ENCODE peak calls at places on chromosomes 4 and X, in five cellular contexts. One of them, this sample, is unnamed.
A peak's percentile ranks its signal among the peaks of the same experiment; 100 is the strongest.

GRCh38 chr4:1321946-1322650 is 24.9 kb upstream of the UVSSA start:
- DNase-seq in fibroblast of villous mesenchyme: no peak
- DNase-seq in upper lobe of right lung: no peak
- DNase-seq in activated gamma-delta T cell treated with Interleukin-2 at 50 U/mL for 16 hours: no peak
- DNase-seq in NCI-H748 treated with DMSO at 0.1 percent for 48 hours: no peak
- DNase-seq in this sample: peak; percentile 61

GRCh38 chrX:152647978-152648377 is 10.3 kb downstream of the GABRQ start:
- DNase-seq in activated gamma-delta T cell treated with Interleukin-2 at 50 U/mL for 16 hours: no peak
- DNase-seq in NCI-H748 treated with DMSO at 0.1 percent for 48 hours: no peak
- DNase-seq in fibroblast of villous mesenchyme: no peak
- DNase-seq in upper lobe of right lung: no peak
- DNase-seq in this sample: no peak

GRCh38 chrX:91122141-91122540 is 312.5 kb upstream of the PABPC5 start:
- DNase-seq in upper lobe of right lung: no peak
- DNase-seq in fibroblast of villous mesenchyme: no peak
- DNase-seq in NCI-H748 treated with DMSO at 0.1 percent for 48 hours: no peak
- DNase-seq in activated gamma-delta T cell treated with Interleukin-2 at 50 U/mL for 16 hours: no peak
- DNase-seq in this sample: no peak

GRCh38 chr4:84931274-84931673 is 35.2 kb downstream of the WDFY3 start:
- DNase-seq in upper lobe of right lung: no peak
- DNase-seq in activated gamma-delta T cell treated with Interleukin-2 at 50 U/mL for 16 hours: no peak
- DNase-seq in NCI-H748 treated with DMSO at 0.1 percent for 48 hours: no peak
- DNase-seq in fibroblast of villous mesenchyme: no peak
- DNase-seq in this sample: no peak

GRCh38 chrX:71996138-71996537 is 85.5 kb downstream of the NHSL2 start:
- DNase-seq in NCI-H748 treated with DMSO at 0.1 percent for 48 hours: no peak
- DNase-seq in upper lobe of right lung: no peak
- DNase-seq in fibroblast of villous mesenchyme: no peak
- DNase-seq in activated gamma-delta T cell treated with Interleukin-2 at 50 U/mL for 16 hours: no peak
- DNase-seq in this sample: no peak

GRCh38 chr4:10364194-10364593 is 93.0 kb downstream of the ZNF518B start:
- DNase-seq in NCI-H748 treated with DMSO at 0.1 percent for 48 hours: no peak
- DNase-seq in upper lobe of right lung: no peak
- DNase-seq in fibroblast of villous mesenchyme: no peak
- DNase-seq in activated gamma-delta T cell treated with Interleukin-2 at 50 U/mL for 16 hours: no peak
- DNase-seq in this sample: no peak

GRCh38 chr4:66927937-66928336 is 617.4 kb downstream of the CENPC start:
- DNase-seq in upper lobe of right lung: no peak
- DNase-seq in NCI-H748 treated with DMSO at 0.1 percent for 48 hours: no peak
- DNase-seq in activated gamma-delta T cell treated with Interleukin-2 at 50 U/mL for 16 hours: no peak
- DNase-seq in fibroblast of villous mesenchyme: no peak
- DNase-seq in this sample: no peak

GRCh38 chr4:15690020-15690809 is 8.6 kb downstream of the FAM200B start:
- DNase-seq in upper lobe of right lung: no peak
- DNase-seq in activated gamma-delta T cell treated with Interleukin-2 at 50 U/mL for 16 hours: no peak
- DNase-seq in fibroblast of villous mesenchyme: peak; percentile 97
- DNase-seq in NCI-H748 treated with DMSO at 0.1 percent for 48 hours: no peak
- DNase-seq in this sample: no peak

GRCh38 chr4:121998024-121998423 is 46.2 kb upstream of the TRPC3 start:
- DNase-seq in NCI-H748 treated with DMSO at 0.1 percent for 48 hours: no peak
- DNase-seq in fibroblast of villous mesenchyme: no peak
- DNase-seq in upper lobe of right lung: no peak
- DNase-seq in activated gamma-delta T cell treated with Interleukin-2 at 50 U/mL for 16 hours: no peak
- DNase-seq in this sample: no peak

GRCh38 chr4:113471141-113471860 is 290.2 kb downstream of the CAMK2D start:
- DNase-seq in activated gamma-delta T cell treated with Interleukin-2 at 50 U/mL for 16 hours: no peak
- DNase-seq in upper lobe of right lung: no peak
- DNase-seq in fibroblast of villous mesenchyme: no peak
- DNase-seq in NCI-H748 treated with DMSO at 0.1 percent for 48 hours: no peak
- DNase-seq in this sample: no peak

GRCh38 chrX:31036895-31037294 is 34.9 kb downstream of the FTHL17 start:
- DNase-seq in NCI-H748 treated with DMSO at 0.1 percent for 48 hours: peak; percentile 17
- DNase-seq in activated gamma-delta T cell treated with Interleukin-2 at 50 U/mL for 16 hours: no peak
- DNase-seq in fibroblast of villous mesenchyme: peak; percentile 47
- DNase-seq in upper lobe of right lung: no peak
- DNase-seq in this sample: no peak

GRCh38 chrX:135086197-135086854 is 34.0 kb downstream of the ETDB start:
- DNase-seq in upper lobe of right lung: no peak
- DNase-seq in fibroblast of villous mesenchyme: peak; percentile 64
- DNase-seq in NCI-H748 treated with DMSO at 0.1 percent for 48 hours: peak; percentile 30
- DNase-seq in activated gamma-delta T cell treated with Interleukin-2 at 50 U/mL for 16 hours: peak; percentile 46
- DNase-seq in this sample: no peak

GRCh38 chr4:22514001-22514400 is 1.9 kb downstream of the ADGRA3 start:
- DNase-seq in NCI-H748 treated with DMSO at 0.1 percent for 48 hours: no peak
- DNase-seq in activated gamma-delta T cell treated with Interleukin-2 at 50 U/mL for 16 hours: no peak
- DNase-seq in fibroblast of villous mesenchyme: peak; percentile 65
- DNase-seq in upper lobe of right lung: no peak
- DNase-seq in this sample: no peak

GRCh38 chrX:132737743-132738142 is 220.7 kb downstream of the HS6ST2 start:
- DNase-seq in NCI-H748 treated with DMSO at 0.1 percent for 48 hours: no peak
- DNase-seq in activated gamma-delta T cell treated with Interleukin-2 at 50 U/mL for 16 hours: peak; percentile 27
- DNase-seq in fibroblast of villous mesenchyme: no peak
- DNase-seq in upper lobe of right lung: no peak
- DNase-seq in this sample: peak; percentile 75

GRCh38 chr4:10567766-10568165 is 110.5 kb upstream of the ZNF518B start:
- DNase-seq in fibroblast of villous mesenchyme: no peak
- DNase-seq in NCI-H748 treated with DMSO at 0.1 percent for 48 hours: no peak
- DNase-seq in activated gamma-delta T cell treated with Interleukin-2 at 50 U/mL for 16 hours: no peak
- DNase-seq in upper lobe of right lung: no peak
- DNase-seq in this sample: no peak

GRCh38 chr4:74632634-74633033 is 161.7 kb downstream of the BTC start:
- DNase-seq in NCI-H748 treated with DMSO at 0.1 percent for 48 hours: no peak
- DNase-seq in fibroblast of villous mesenchyme: peak; percentile 99
- DNase-seq in upper lobe of right lung: no peak
- DNase-seq in activated gamma-delta T cell treated with Interleukin-2 at 50 U/mL for 16 hours: no peak
- DNase-seq in this sample: no peak